ENCODE peak calls at places on chromosome 17, in nine cellular contexts. T is effector memory CD4-positive, alpha-beta T cell; D is left ventricle myocardium inferior; B is small intestine; X is upper lobe of right lung; Y is PC-9; V is tibial nerve; O is IMR-90; I is CD8-positive, alpha-beta T cell. L is an unnamed sample.

GRCh38 chr17:19238167-19238505 is 970 bp downstream of the EPN2 start:
- DNase-seq in T (no peak), D (peak; percentile 33), B (no peak), X (peak; percentile 78), Y (peak; percentile 34), V (peak; percentile 28), O (no peak), I (peak; percentile 48), L (no peak)

GRCh38 chr17:66826856-66827255 is 8.1 kb upstream of the CACNG5 start:
- DNase-seq in T (no peak), D (no peak), B (no peak), X (no peak), Y (no peak), V (no peak), O (no peak), I (no peak), L (no peak)

GRCh38 chr17:9024497-9024896 is 3.2 kb downstream of the NTN1 start:
- DNase-seq in T (no peak), D (no peak), B (no peak), X (no peak), Y (no peak), V (no peak), O (no peak), I (no peak), L (no peak)

GRCh38 chr17:81207610-81208581 is 14.9 kb downstream of the CEP131 start:
- DNase-seq in T (no peak), D (no peak), B (no peak), X (no peak), Y (no peak), V (no peak), O (no peak), I (no peak), L (no peak)

GRCh38 chr17:2705263-2705662 is 6.3 kb downstream of the CLUH start:
- DNase-seq in T (no peak), D (no peak), B (no peak), X (no peak), Y (no peak), V (no peak), O (peak; percentile 84), I (no peak), L (no peak)

GRCh38 chr17:17580662-17581470 is 10.6 kb downstream of the PEMT start:
- DNase-seq in T (no peak), D (no peak), B (peak; percentile 81), X (no peak), Y (no peak), V (no peak), O (peak; percentile 27), I (no peak), L (no peak)

GRCh38 chr17:66290097-66290722 is 12.2 kb upstream of the PRKCA start:
- DNase-seq in T (no peak), D (no peak), B (no peak), X (no peak), Y (no peak), V (no peak), O (no peak), I (no peak), L (no peak)

GRCh38 chr17:51860934-51861561 is 297.5 kb downstream of the CA10 start:
- DNase-seq in T (no peak), D (no peak), B (peak; percentile 58), X (no peak), Y (no peak), V (no peak), O (no peak), I (no peak), L (no peak)

GRCh38 chr17:13024033-13024432 is 6.2 kb upstream of the ELAC2 start:
- DNase-seq in T (no peak), D (no peak), B (peak; percentile 36), X (no peak), Y (no peak), V (no peak), O (no peak), I (no peak), L (no peak)

GRCh38 chr17:17196776-17197175 is 9.4 kb downstream of the PLD6 start:
- DNase-seq in T (no peak), D (no peak), B (no peak), X (no peak), Y (no peak), V (no peak), O (no peak), I (no peak), L (no peak)

GRCh38 chr17:56112086-56112485 is 41.2 kb upstream of the ANKFN1 start:
- DNase-seq in T (no peak), D (no peak), B (no peak), X (no peak), Y (no peak), V (no peak), O (peak; percentile 64), I (no peak), L (no peak)

GRCh38 chr17:68288375-68288774 is 2.6 kb downstream of the SLC16A6 start:
- DNase-seq in T (no peak), D (no peak), B (no peak), X (no peak), Y (no peak), V (no peak), O (no peak), I (no peak), L (no peak)

GRCh38 chr17:48011405-48012150 is 26.0 kb downstream of the COPZ2 start:
- DNase-seq in T (no peak), D (no peak), B (peak; percentile 44), X (no peak), Y (peak; percentile 35), V (no peak), O (peak; percentile 25), I (peak; percentile 57), L (no peak)

GRCh38 chr17:39150795-39151679 is at the start of gene PLXDC1:
- DNase-seq in T (no peak), D (no peak), B (no peak), X (peak; percentile 70), Y (no peak), V (no peak), O (no peak), I (peak; percentile 58), L (no peak)

GRCh38 chr17:50213026-50214015 is 11.9 kb upstream of the COL1A1 start:
- DNase-seq in T (no peak), D (no peak), B (no peak), X (no peak), Y (no peak), V (no peak), O (peak; percentile 51), I (peak; percentile 61), L (no peak)

GRCh38 chr17:22467720-22468119 is 775.4 kb downstream of the KCNJ18 start:
- DNase-seq in T (no peak), D (no peak), B (no peak), X (no peak), Y (no peak), V (no peak), O (no peak), I (no peak), L (no peak)
- H3K9me3 ChIP-seq in T (no peaks in the 10 kb centered on the region), D (no peaks in the 10 kb centered on the region), B (peaks cover 1% of the 10 kb centered on the region), X (no peaks in the 10 kb centered on the region), Y (no peaks in the 10 kb centered on the region), V (no peaks in the 10 kb centered on the region), O (peaks cover 26% of the 10 kb centered on the region), I (no peaks in the 10 kb centered on the region), L (peaks cover 13% of the 10 kb centered on the region)

GRCh38 chr17:27542841-27543463 is 86.7 kb downstream of the KSR1 start:
- DNase-seq in T (no peak), D (no peak), B (peak; percentile 20), X (peak; percentile 15), Y (no peak), V (no peak), O (no peak), I (no peak), L (no peak)

GRCh38 chr17:27541326-27542023 is 85.2 kb downstream of the KSR1 start:
- DNase-seq in T (no peak), D (no peak), B (no peak), X (peak; percentile 6), Y (no peak), V (no peak), O (no peak), I (no peak), L (no peak)

GRCh38 chr17:27544350-27545131 is 86.4 kb upstream of the LGALS9 start:
- DNase-seq in T (no peak), D (no peak), B (no peak), X (no peak), Y (peak; percentile 40), V (no peak), O (peak; percentile 63), I (no peak), L (no peak)

GRCh38 chr17:27543958-27544349 is 87.0 kb upstream of the LGALS9 start:
- DNase-seq in T (no peak), D (no peak), B (no peak), X (no peak), Y (no peak), V (no peak), O (no peak), I (no peak), L (no peak)

DNA sequence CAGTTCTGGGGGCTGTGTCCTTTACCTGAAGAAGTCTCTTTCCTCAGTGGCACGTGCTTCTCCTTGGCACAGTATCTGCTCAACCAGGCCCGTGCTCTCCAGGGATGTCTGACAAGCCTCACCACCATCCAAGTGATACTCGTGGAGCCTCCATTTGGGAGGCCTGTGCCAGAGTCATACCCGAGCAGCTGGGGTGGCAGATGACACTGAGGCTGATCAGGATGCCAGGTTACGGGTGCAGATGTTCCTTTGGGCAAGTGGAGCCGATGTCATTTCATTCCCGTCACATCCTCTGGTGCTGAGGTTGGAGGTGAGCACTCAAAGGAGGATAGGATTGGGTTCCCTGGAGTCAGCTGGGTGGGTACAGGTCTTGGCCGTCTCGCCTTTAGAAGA is 87.2 kb downstream of the KSR1 start:
- DNase-seq in T (no peak), D (no peak), B (no peak), X (no peak), Y (no peak), V (no peak), O (no peak), I (no peak), L (no peak)
- H3K9me3 ChIP-seq in T (no peaks in the 10 kb centered on the region), D (no peaks in the 10 kb centered on the region), B (no peaks in the 10 kb centered on the region), X (no peaks in the 10 kb centered on the region), Y (no peaks in the 10 kb centered on the region), V (no peaks in the 10 kb centered on the region), O (no peaks in the 10 kb centered on the region), I (no peaks in the 10 kb centered on the region), L (no peaks in the 10 kb centered on the region)

DNA sequence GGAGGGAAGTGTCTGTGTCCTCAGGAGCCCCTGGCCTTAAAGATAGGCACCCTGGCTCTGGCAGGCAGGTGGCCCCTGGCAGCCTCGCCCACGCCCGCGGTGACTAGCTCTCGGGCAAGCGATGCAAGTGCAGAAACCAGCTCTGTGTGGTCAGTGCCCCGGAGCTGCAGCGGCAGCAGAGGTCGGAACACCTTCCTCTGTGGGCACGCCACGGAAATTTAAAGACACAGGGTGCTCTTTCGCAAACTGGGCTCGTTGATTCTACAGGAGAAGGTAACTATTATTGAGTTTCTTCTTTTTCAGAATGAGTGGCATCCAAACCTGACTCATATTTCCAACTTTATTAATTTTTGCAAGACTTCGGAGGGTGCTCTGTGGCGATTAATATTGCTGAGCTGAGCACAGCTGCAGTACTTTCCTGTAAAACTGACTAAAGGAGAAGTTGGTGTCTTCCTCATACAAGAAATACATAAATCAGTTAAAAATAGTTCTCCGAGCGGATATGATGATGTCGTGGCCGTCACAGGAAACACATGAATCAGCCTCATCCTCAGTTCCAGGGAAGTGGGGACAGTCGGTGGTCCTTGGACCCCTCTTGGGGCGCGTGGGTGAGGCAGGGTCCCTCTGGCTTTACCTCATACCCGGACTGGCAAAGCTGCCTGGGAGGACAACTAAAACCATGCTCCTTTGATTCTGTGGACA is 120.2 kb downstream of the METRNL start:
- DNase-seq in T (peak; percentile 17), D (peak; percentile 57), B (peak; percentile 25), X (peak; percentile 86), Y (peak; percentile 38), V (peak; percentile 21), O (peak; percentile 49), I (peak; percentile 63), L (no peak)
- H3K9me3 ChIP-seq in T (no peaks in the 10 kb centered on the region), D (no peaks in the 10 kb centered on the region), B (no peaks in the 10 kb centered on the region), X (no peaks in the 10 kb centered on the region), Y (no peaks in the 10 kb centered on the region), V (no peaks in the 10 kb centered on the region), O (no peaks in the 10 kb centered on the region), I (no peaks in the 10 kb centered on the region), L (no peaks in the 10 kb centered on the region)

GRCh38 chr17:52930145-52930544 is 771.6 kb upstream of the CA10 start:
- DNase-seq in T (no peak), D (no peak), B (no peak), X (no peak), Y (no peak), V (no peak), O (no peak), I (no peak), L (no peak)
- H3K9me3 ChIP-seq in T (no peaks in the 10 kb centered on the region), D (no peaks in the 10 kb centered on the region), B (no peaks in the 10 kb centered on the region), X (no peaks in the 10 kb centered on the region), Y (no peaks in the 10 kb centered on the region), V (no peaks in the 10 kb centered on the region), O (peaks cover 13% of the 10 kb centered on the region), I (no peaks in the 10 kb centered on the region), L (no peaks in the 10 kb centered on the region)

L was measured in esophagus squamous epithelium.